ENCODE peak calls at places on chromosomes 7 and 10, in ten cellular contexts. One of them, this sample, is unnamed. For H3K4me1, the result is how much of the 10 kb centered on the place peaks cover.

GRCh38 chr7:76254781-76255180 is 47.7 kb upstream of the HSPB1 start:
- DNase-seq in mammary epithelial cell: no peak
- DNase-seq in ovary: no peak
- DNase-seq in tibial nerve: no peak
- DNase-seq in PC-3: no peak
- DNase-seq in uterus: no peak
- DNase-seq in CD8-positive, alpha-beta memory T cell: no peak
- DNase-seq in mesendoderm: no peak
- DNase-seq in neural progenitor cell: no peak
- DNase-seq in hepatocyte: no peak
- DNase-seq in this sample: no peak

GRCh38 chr7:36047254-36047653 is 105.8 kb upstream of the EEPD1 start:
- DNase-seq in CD8-positive, alpha-beta memory T cell: no peak
- DNase-seq in ovary: no peak
- DNase-seq in tibial nerve: no peak
- DNase-seq in PC-3: no peak
- DNase-seq in uterus: no peak
- DNase-seq in neural progenitor cell: no peak
- DNase-seq in mammary epithelial cell: no peak
- DNase-seq in mesendoderm: peak
- DNase-seq in hepatocyte: no peak
- DNase-seq in this sample: no peak

GRCh38 chr10:48252354-48252650 is 22.2 kb downstream of the FRMPD2 start:
- DNase-seq in CD8-positive, alpha-beta memory T cell: no peak
- DNase-seq in ovary: no peak
- DNase-seq in tibial nerve: no peak
- DNase-seq in uterus: no peak
- DNase-seq in PC-3: no peak
- DNase-seq in hepatocyte: no peak
- DNase-seq in mammary epithelial cell: no peak
- DNase-seq in mesendoderm: no peak
- DNase-seq in neural progenitor cell: no peak
- DNase-seq in this sample: no peak

GRCh38 chr7:101177644-101178043 is 2.4 kb downstream of the NAT16 start:
- DNase-seq in CD8-positive, alpha-beta memory T cell: no peak
- DNase-seq in hepatocyte: no peak
- DNase-seq in uterus: no peak
- DNase-seq in tibial nerve: no peak
- DNase-seq in PC-3: no peak
- DNase-seq in mesendoderm: no peak
- DNase-seq in ovary: no peak
- DNase-seq in mammary epithelial cell: no peak
- DNase-seq in neural progenitor cell: no peak
- DNase-seq in this sample: no peak

GRCh38 chr7:130893441-130893894 is 159.5 kb upstream of the KLF14 start:
- DNase-seq in uterus: no peak
- DNase-seq in hepatocyte: no peak
- DNase-seq in CD8-positive, alpha-beta memory T cell: no peak
- DNase-seq in mammary epithelial cell: no peak
- DNase-seq in neural progenitor cell: no peak
- DNase-seq in ovary: no peak
- DNase-seq in mesendoderm: no peak
- DNase-seq in PC-3: no peak
- DNase-seq in tibial nerve: no peak
- DNase-seq in this sample: no peak

GRCh38 chr10:4434105-4434504 is 391.9 kb upstream of the AKR1E2 start:
- DNase-seq in PC-3: no peak
- DNase-seq in mesendoderm: no peak
- DNase-seq in mammary epithelial cell: no peak
- DNase-seq in neural progenitor cell: no peak
- DNase-seq in ovary: no peak
- DNase-seq in uterus: no peak
- DNase-seq in tibial nerve: no peak
- DNase-seq in CD8-positive, alpha-beta memory T cell: no peak
- DNase-seq in hepatocyte: no peak
- DNase-seq in this sample: no peak

GRCh38 chr7:50164552-50165220 is 71.6 kb upstream of the ZPBP start:
- DNase-seq in PC-3: no peak
- DNase-seq in mesendoderm: no peak
- DNase-seq in mammary epithelial cell: no peak
- DNase-seq in ovary: no peak
- DNase-seq in hepatocyte: no peak
- DNase-seq in tibial nerve: no peak
- DNase-seq in neural progenitor cell: no peak
- DNase-seq in CD8-positive, alpha-beta memory T cell: peak
- DNase-seq in uterus: no peak
- DNase-seq in this sample: peak

GRCh38 chr7:8625612-8626011 is 192.2 kb downstream of the NXPH1 start:
- DNase-seq in hepatocyte: no peak
- DNase-seq in mesendoderm: no peak
- DNase-seq in CD8-positive, alpha-beta memory T cell: no peak
- DNase-seq in tibial nerve: no peak
- DNase-seq in mammary epithelial cell: no peak
- DNase-seq in PC-3: no peak
- DNase-seq in uterus: no peak
- DNase-seq in neural progenitor cell: no peak
- DNase-seq in ovary: no peak
- DNase-seq in this sample: no peak

GRCh38 chr10:124092270-124093075 is 925 bp downstream of the CHST15 start:
- DNase-seq in tibial nerve: no peak
- DNase-seq in PC-3: peak
- DNase-seq in uterus: peak
- DNase-seq in neural progenitor cell: peak
- DNase-seq in CD8-positive, alpha-beta memory T cell: no peak
- DNase-seq in ovary: peak
- DNase-seq in mesendoderm: peak
- DNase-seq in mammary epithelial cell: peak
- DNase-seq in hepatocyte: peak
- DNase-seq in this sample: peak

GRCh38 chr7:116030626-116031276 is at the start of gene TFEC:
- DNase-seq in hepatocyte: no peak
- DNase-seq in PC-3: peak
- DNase-seq in uterus: no peak
- DNase-seq in mesendoderm: peak
- DNase-seq in mammary epithelial cell: peak
- DNase-seq in CD8-positive, alpha-beta memory T cell: no peak
- DNase-seq in tibial nerve: no peak
- DNase-seq in neural progenitor cell: no peak
- DNase-seq in ovary: no peak
- DNase-seq in this sample: no peak

GRCh38 chr10:110011679-110012078 is 3.9 kb downstream of the ADD3 start:
- DNase-seq in CD8-positive, alpha-beta memory T cell: no peak
- DNase-seq in tibial nerve: no peak
- DNase-seq in neural progenitor cell: no peak
- DNase-seq in ovary: no peak
- DNase-seq in uterus: no peak
- DNase-seq in PC-3: peak
- DNase-seq in mesendoderm: no peak
- DNase-seq in mammary epithelial cell: no peak
- DNase-seq in hepatocyte: peak
- DNase-seq in this sample: no peak

GRCh38 chr7:87147500-87147899 is 4.8 kb upstream of the DMTF1 start:
- DNase-seq in mammary epithelial cell: peak
- DNase-seq in uterus: no peak
- DNase-seq in CD8-positive, alpha-beta memory T cell: no peak
- DNase-seq in ovary: no peak
- DNase-seq in mesendoderm: peak
- DNase-seq in neural progenitor cell: no peak
- DNase-seq in PC-3: peak
- DNase-seq in tibial nerve: no peak
- DNase-seq in hepatocyte: no peak
- DNase-seq in this sample: no peak

GRCh38 chr7:142478479-142479220 is 220.8 kb upstream of the PRSS58 start:
- DNase-seq in mesendoderm: peak
- DNase-seq in neural progenitor cell: peak
- DNase-seq in ovary: no peak
- DNase-seq in PC-3: peak
- DNase-seq in mammary epithelial cell: peak
- DNase-seq in CD8-positive, alpha-beta memory T cell: no peak
- DNase-seq in tibial nerve: no peak
- DNase-seq in hepatocyte: peak
- DNase-seq in uterus: no peak
- DNase-seq in this sample: no peak

GRCh38 chr7:132116369-132116768 is 459.9 kb downstream of the PLXNA4 start:
- DNase-seq in tibial nerve: no peak
- DNase-seq in CD8-positive, alpha-beta memory T cell: no peak
- DNase-seq in PC-3: peak
- DNase-seq in mesendoderm: no peak
- DNase-seq in hepatocyte: no peak
- DNase-seq in mammary epithelial cell: peak
- DNase-seq in uterus: no peak
- DNase-seq in ovary: no peak
- DNase-seq in neural progenitor cell: no peak
- DNase-seq in this sample: no peak

GRCh38 chr10:91049961-91050360 is 129.1 kb upstream of the ANKRD1 start:
- DNase-seq in mesendoderm: no peak
- DNase-seq in hepatocyte: no peak
- DNase-seq in ovary: no peak
- DNase-seq in mammary epithelial cell: no peak
- DNase-seq in PC-3: no peak
- DNase-seq in neural progenitor cell: no peak
- DNase-seq in CD8-positive, alpha-beta memory T cell: no peak
- DNase-seq in uterus: no peak
- DNase-seq in tibial nerve: no peak
- DNase-seq in this sample: no peak
- H3K27ac ChIP-seq in mesendoderm: no peak
- H3K27ac ChIP-seq in hepatocyte: peak
- H3K27ac ChIP-seq in ovary: no peak
- H3K27ac ChIP-seq in mammary epithelial cell: no peak
- H3K27ac ChIP-seq in PC-3: no peak
- H3K27ac ChIP-seq in neural progenitor cell: no peak
- H3K27ac ChIP-seq in CD8-positive, alpha-beta memory T cell: no peak
- H3K27ac ChIP-seq in uterus: peak
- H3K27ac ChIP-seq in tibial nerve: no peak
- H3K27ac ChIP-seq in this sample: no peak

GRCh38 chr7:967361-968082 is 7.8 kb downstream of the COX19 start:
- DNase-seq in mesendoderm: no peak
- DNase-seq in PC-3: no peak
- DNase-seq in hepatocyte: no peak
- DNase-seq in ovary: no peak
- DNase-seq in neural progenitor cell: no peak
- DNase-seq in CD8-positive, alpha-beta memory T cell: no peak
- DNase-seq in tibial nerve: no peak
- DNase-seq in uterus: no peak
- DNase-seq in mammary epithelial cell: no peak
- DNase-seq in this sample: no peak
- H3K4me1 ChIP-seq in mesendoderm: under half
- H3K4me1 ChIP-seq in PC-3: under half
- H3K4me1 ChIP-seq in hepatocyte: under half
- H3K4me1 ChIP-seq in ovary: under half
- H3K4me1 ChIP-seq in neural progenitor cell: under half
- H3K4me1 ChIP-seq in CD8-positive, alpha-beta memory T cell: under half
- H3K4me1 ChIP-seq in tibial nerve: under half
- H3K4me1 ChIP-seq in uterus: under half
- H3K4me1 ChIP-seq in mammary epithelial cell: under half
- H3K4me1 ChIP-seq in this sample: under half

DNA sequence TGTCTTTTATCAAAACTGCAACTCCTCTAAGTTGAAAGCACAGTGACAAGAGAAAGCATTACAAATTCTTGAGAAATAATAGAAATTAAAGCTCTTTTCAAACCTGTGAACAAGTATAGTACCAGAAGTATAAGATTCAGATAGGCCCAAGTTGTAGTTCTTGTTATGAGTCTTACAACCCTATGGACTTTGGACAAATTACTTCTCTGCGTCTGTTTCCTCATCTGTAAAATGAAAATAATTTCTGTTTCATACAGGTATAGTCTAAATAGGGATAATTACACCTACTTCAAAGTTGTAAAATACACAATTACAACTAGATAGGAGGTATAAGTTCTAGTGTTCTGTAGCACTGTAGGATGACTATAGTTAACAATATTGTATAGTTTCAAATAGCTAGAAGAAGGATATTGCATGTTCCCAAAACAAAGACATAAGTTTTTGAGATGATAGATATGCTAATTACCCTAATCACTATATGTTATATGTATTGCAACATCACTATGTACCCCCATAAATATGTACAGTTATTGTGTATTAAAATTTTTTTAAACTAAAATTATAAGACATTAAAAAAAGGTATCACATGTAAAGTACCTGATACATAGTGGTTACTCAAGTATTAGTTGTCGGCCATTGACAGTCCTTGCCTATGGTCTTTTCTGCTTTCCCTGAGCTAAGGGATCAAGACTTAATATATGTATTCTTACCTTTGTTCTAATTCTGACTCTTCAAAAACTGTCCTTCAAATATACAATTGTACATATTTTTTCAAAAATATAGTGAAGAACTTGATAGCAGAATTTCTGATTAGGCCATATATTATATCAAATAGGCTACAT is 1.8 kb upstream of the WASL start:
- DNase-seq in mammary epithelial cell: no peak
- DNase-seq in uterus: no peak
- DNase-seq in mesendoderm: no peak
- DNase-seq in hepatocyte: no peak
- DNase-seq in PC-3: no peak
- DNase-seq in ovary: no peak
- DNase-seq in neural progenitor cell: no peak
- DNase-seq in tibial nerve: no peak
- DNase-seq in CD8-positive, alpha-beta memory T cell: no peak
- DNase-seq in this sample: no peak
- H3K27ac ChIP-seq in mammary epithelial cell: peak
- H3K27ac ChIP-seq in uterus: peak
- H3K27ac ChIP-seq in mesendoderm: no peak
- H3K27ac ChIP-seq in hepatocyte: peak
- H3K27ac ChIP-seq in PC-3: no peak
- H3K27ac ChIP-seq in ovary: peak
- H3K27ac ChIP-seq in neural progenitor cell: no peak
- H3K27ac ChIP-seq in tibial nerve: no peak
- H3K27ac ChIP-seq in CD8-positive, alpha-beta memory T cell: peak
- H3K27ac ChIP-seq in this sample: no peak

GRCh38 chr10:87928996-87929395 is 65.6 kb downstream of the PTEN start:
- DNase-seq in ovary: no peak
- DNase-seq in tibial nerve: no peak
- DNase-seq in PC-3: no peak
- DNase-seq in hepatocyte: no peak
- DNase-seq in CD8-positive, alpha-beta memory T cell: no peak
- DNase-seq in mesendoderm: no peak
- DNase-seq in uterus: no peak
- DNase-seq in neural progenitor cell: no peak
- DNase-seq in mammary epithelial cell: no peak
- DNase-seq in this sample: no peak

GRCh38 chr10:87930929-87931835 is 67.8 kb downstream of the PTEN start:
- DNase-seq in CD8-positive, alpha-beta memory T cell: no peak
- DNase-seq in hepatocyte: no peak
- DNase-seq in mammary epithelial cell: peak
- DNase-seq in PC-3: no peak
- DNase-seq in tibial nerve: no peak
- DNase-seq in ovary: no peak
- DNase-seq in neural progenitor cell: no peak
- DNase-seq in uterus: no peak
- DNase-seq in mesendoderm: no peak
- DNase-seq in this sample: no peak

GRCh38 chr10:87935290-87936141 is 72.1 kb downstream of the PTEN start:
- DNase-seq in tibial nerve: no peak
- DNase-seq in CD8-positive, alpha-beta memory T cell: no peak
- DNase-seq in neural progenitor cell: no peak
- DNase-seq in mesendoderm: peak
- DNase-seq in hepatocyte: no peak
- DNase-seq in ovary: no peak
- DNase-seq in PC-3: no peak
- DNase-seq in uterus: no peak
- DNase-seq in mammary epithelial cell: peak
- DNase-seq in this sample: no peak

GRCh38 chr10:87930141-87930540 is 66.7 kb downstream of the PTEN start:
- DNase-seq in hepatocyte: no peak
- DNase-seq in PC-3: no peak
- DNase-seq in tibial nerve: no peak
- DNase-seq in uterus: no peak
- DNase-seq in neural progenitor cell: no peak
- DNase-seq in ovary: no peak
- DNase-seq in mesendoderm: no peak
- DNase-seq in CD8-positive, alpha-beta memory T cell: no peak
- DNase-seq in mammary epithelial cell: no peak
- DNase-seq in this sample: no peak

GRCh38 chr10:87931836-87932230 is 68.4 kb downstream of the PTEN start:
- DNase-seq in neural progenitor cell: no peak
- DNase-seq in ovary: no peak
- DNase-seq in tibial nerve: no peak
- DNase-seq in mammary epithelial cell: peak
- DNase-seq in PC-3: no peak
- DNase-seq in mesendoderm: no peak
- DNase-seq in CD8-positive, alpha-beta memory T cell: no peak
- DNase-seq in uterus: no peak
- DNase-seq in hepatocyte: no peak
- DNase-seq in this sample: no peak
- H3K4me1 ChIP-seq in neural progenitor cell: under half
- H3K4me1 ChIP-seq in ovary: under half
- H3K4me1 ChIP-seq in tibial nerve: under half
- H3K4me1 ChIP-seq in mammary epithelial cell: under half
- H3K4me1 ChIP-seq in PC-3: under half
- H3K4me1 ChIP-seq in mesendoderm: under half
- H3K4me1 ChIP-seq in CD8-positive, alpha-beta memory T cell: under half
- H3K4me1 ChIP-seq in uterus: under half
- H3K4me1 ChIP-seq in hepatocyte: under half
- H3K4me1 ChIP-seq in this sample: under half

This sample was measured in CD4-positive, alpha-beta memory T cell.